ENCODE peak calls at places on chromosomes 11 and 22, in five cellular contexts. B, X, K, D and L are unnamed samples. For H3K36me3, the result is how much of the 10 kb centered on the place peaks cover.

GRCh38 chr11:33040127-33040861 is 922 bp downstream of the TCP11L1 start:
- DNase-seq in X (no peak), B (no peak), K (no peak), D (no peak), L (no peak)

GRCh38 chr11:2989551-2989950 is 2.6 kb downstream of the NAP1L4 start:
- DNase-seq in X (no peak), D (no peak), K (no peak), B (no peak), L (no peak)

GRCh38 chr11:62132188-62132587 is 8.4 kb downstream of the INCENP start:
- DNase-seq in D (no peak), K (no peak), X (no peak), B (no peak), L (no peak)

GRCh38 chr11:82398300-82398815 is 335.3 kb downstream of the FAM181B start:
- DNase-seq in B (no peak), K (no peak), D (no peak), X (no peak), L (no peak)

GRCh38 chr11:58765078-58765477 is 33.3 kb upstream of the GLYAT start:
- DNase-seq in X (no peak), B (no peak), D (no peak), K (no peak), L (no peak)

GRCh38 chr11:30583505-30584280 is 2.5 kb downstream of the MPPED2 start:
- DNase-seq in X (peak), D (peak), B (no peak), K (peak), L (no peak)

GRCh38 chr11:122741613-122742012 is 86.1 kb downstream of the UBASH3B start:
- DNase-seq in K (no peak), B (no peak), X (no peak), D (peak), L (peak)

GRCh38 chr22:40951795-40952602 is 821 bp downstream of the RBX1 start:
- DNase-seq in K (no peak), D (no peak), X (no peak), B (no peak), L (no peak)

GRCh38 chr11:44945639-44946038 is 5.0 kb downstream of the TP53I11 start:
- DNase-seq in X (peak), D (peak), B (no peak), K (no peak), L (no peak)

GRCh38 chr11:48096588-48097525 is 116.5 kb downstream of the PTPRJ start:
- DNase-seq in X (no peak), B (no peak), D (no peak), K (no peak), L (no peak)

GRCh38 chr11:117605331-117605730 is 191.7 kb downstream of the DSCAML1 start:
- DNase-seq in B (no peak), D (no peak), K (no peak), X (no peak), L (no peak)

GRCh38 chr11:33912405-33913361 is 20.8 kb upstream of the LMO2 start:
- DNase-seq in D (no peak), X (no peak), B (no peak), K (no peak), L (peak)

GRCh38 chr11:76173663-76174062 is 32.6 kb downstream of the WNT11 start:
- DNase-seq in X (no peak), D (no peak), K (no peak), B (no peak), L (no peak)

GRCh38 chr11:79466411-79466810 is 25.6 kb upstream of the TENM4 start:
- DNase-seq in D (no peak), X (no peak), B (no peak), K (no peak), L (peak)

GRCh38 chr11:18233912-18234311 is 2.7 kb downstream of the SAA4 start:
- DNase-seq in B (no peak), X (no peak), K (no peak), D (no peak), L (no peak)

GRCh38 chr11:69476715-69477025 is 4.8 kb upstream of the LINC01488 start:
- DNase-seq in D (no peak), X (no peak), B (no peak), K (no peak), L (no peak)

GRCh38 chr11:107665016-107665415 is 46.8 kb downstream of the SLN start:
- DNase-seq in X (no peak), D (no peak), K (no peak), B (no peak), L (no peak)

GRCh38 chr11:3893311-3893710 is 37.8 kb downstream of the STIM1 start:
- DNase-seq in D (no peak), K (no peak), X (no peak), B (no peak), L (no peak)

GRCh38 chr22:39622881-39623367 is 52.4 kb downstream of the CACNA1I start:
- DNase-seq in K (peak), B (peak), X (peak), D (peak), L (peak)

GRCh38 chr22:44203203-44203602 is 22.5 kb downstream of the PARVG start:
- DNase-seq in X (no peak), K (no peak), B (no peak), D (no peak), L (no peak)

GRCh38 chr22:30926706-30927105 is 41.9 kb downstream of the MORC2 start:
- DNase-seq in D (no peak), B (no peak), X (no peak), K (no peak), L (no peak)

GRCh38 chr11:107666911-107667568 is 44.8 kb downstream of the SLN start:
- DNase-seq in B (no peak), K (no peak), X (no peak), D (no peak), L (no peak)

GRCh38 chr11:6632116-6633073 is 13.2 kb upstream of the TPP1 start:
- DNase-seq in B (no peak), D (no peak), X (no peak), K (no peak), L (no peak)

GRCh38 chr22:37258005-37258790 is 14.1 kb upstream of the RAC2 start:
- DNase-seq in D (no peak), X (no peak), K (peak), B (no peak), L (no peak)

GRCh38 chr22:29343313-29343805 is 27.9 kb upstream of the RASL10A start:
- DNase-seq in K (peak), X (peak), D (peak), B (no peak), L (no peak)

DNA sequence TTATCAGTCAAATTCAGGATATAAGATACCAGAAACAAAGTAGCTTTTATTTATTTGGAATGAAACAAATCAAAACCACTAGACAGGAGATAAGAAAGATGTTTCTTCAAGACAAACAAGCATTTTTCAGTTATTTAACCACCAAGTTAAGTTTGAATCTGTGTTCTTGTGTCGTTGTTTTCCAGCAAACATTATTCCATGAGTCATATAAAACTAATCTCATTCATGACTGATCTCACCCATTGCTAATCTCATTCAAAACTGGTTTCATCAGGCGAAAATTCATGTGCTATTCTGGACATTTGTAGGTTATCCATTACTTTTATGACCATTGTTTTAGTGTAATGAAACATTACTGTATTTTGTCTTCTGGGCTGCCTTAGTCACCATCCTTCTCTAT is 221.7 kb downstream of the DDX10 start:
- DNase-seq in D (no peak), K (no peak), B (no peak), X (no peak), L (peak)
- H3K36me3 ChIP-seq in D (under half), K (under half), B (under half), X (under half), L (under half)

GRCh38 chr22:23047265-23047664 is 23.1 kb upstream of the GNAZ start:
- DNase-seq in K (no peak), D (no peak), X (no peak), B (no peak), L (no peak)
- H3K27ac ChIP-seq in K (no peak), D (peak), X (no peak), B (no peak), L (no peak)

GRCh38 chr11:65651589-65652510 is 10.9 kb downstream of the RELA start:
- DNase-seq in B (no peak), X (peak), K (peak), D (peak), L (no peak)

GRCh38 chr11:65652511-65653228 is 10.0 kb downstream of the RELA start:
- DNase-seq in K (peak), D (peak), B (no peak), X (peak), L (peak)

GRCh38 chr11:65655570-65656332 is 7.0 kb downstream of the RELA start:
- DNase-seq in X (peak), D (no peak), K (no peak), B (no peak), L (no peak)

GRCh38 chr11:65654375-65655349 is 8.1 kb downstream of the RELA start:
- DNase-seq in D (no peak), K (peak), B (no peak), X (no peak), L (no peak)

GRCh38 chr11:65653229-65654225 is 9.2 kb downstream of the RELA start:
- DNase-seq in K (peak), X (peak), D (no peak), B (no peak), L (no peak)
- H3K36me3 ChIP-seq in K (half or more), X (under half), D (half or more), B (under half), L (half or more)

GRCh38 chr22:36010913-36011312 is 17.7 kb downstream of the RBFOX2 start:
- DNase-seq in D (no peak), X (no peak), K (no peak), B (no peak), L (peak)
- H3K27ac ChIP-seq in D (peak), X (no peak), K (no peak), B (no peak), L (peak)

DNA sequence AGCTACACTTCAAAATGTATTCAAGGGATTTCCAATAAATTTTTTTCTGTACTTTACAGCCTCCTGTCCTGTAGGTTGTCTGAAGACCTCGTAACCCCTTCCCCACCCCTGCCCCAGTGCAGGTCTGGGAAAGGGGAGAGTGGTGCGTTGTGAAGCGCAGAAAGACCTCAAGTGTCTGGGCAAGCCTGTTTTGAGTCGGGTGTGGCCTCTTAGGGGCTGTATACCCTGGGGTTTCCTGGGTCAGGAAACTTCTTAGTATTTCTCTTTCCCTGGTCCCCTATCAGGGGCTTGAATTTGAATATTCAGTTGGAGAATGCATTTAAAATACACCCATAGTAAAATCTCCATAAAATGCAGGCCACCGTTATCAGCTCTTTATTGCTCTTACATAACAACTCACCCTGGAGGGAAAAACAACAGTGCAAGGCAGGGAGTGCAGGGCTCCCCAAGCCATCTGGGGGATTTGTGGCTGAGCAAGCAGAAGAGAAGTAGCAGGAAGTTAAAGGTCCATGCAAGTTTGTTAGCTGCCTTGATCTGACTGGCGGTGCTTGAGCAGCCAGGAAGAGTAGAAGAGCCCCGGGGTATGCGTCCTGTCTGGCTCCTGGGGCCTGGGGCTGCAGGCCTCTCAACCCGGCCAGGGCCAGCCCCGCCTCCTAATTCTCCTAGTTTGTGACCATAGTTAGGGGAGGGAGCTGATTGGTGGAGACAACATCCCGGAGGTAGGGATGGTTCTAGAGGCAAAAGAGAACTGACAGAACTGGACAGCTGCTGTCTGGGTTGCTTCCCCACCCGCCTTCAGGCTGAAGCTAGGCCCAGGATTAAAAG is 25.7 kb downstream of the ARHGAP1 start:
- DNase-seq in B (no peak), K (peak), D (peak), X (no peak), L (no peak)
- H3K36me3 ChIP-seq in B (under half), K (half or more), D (half or more), X (under half), L (half or more)

DNA sequence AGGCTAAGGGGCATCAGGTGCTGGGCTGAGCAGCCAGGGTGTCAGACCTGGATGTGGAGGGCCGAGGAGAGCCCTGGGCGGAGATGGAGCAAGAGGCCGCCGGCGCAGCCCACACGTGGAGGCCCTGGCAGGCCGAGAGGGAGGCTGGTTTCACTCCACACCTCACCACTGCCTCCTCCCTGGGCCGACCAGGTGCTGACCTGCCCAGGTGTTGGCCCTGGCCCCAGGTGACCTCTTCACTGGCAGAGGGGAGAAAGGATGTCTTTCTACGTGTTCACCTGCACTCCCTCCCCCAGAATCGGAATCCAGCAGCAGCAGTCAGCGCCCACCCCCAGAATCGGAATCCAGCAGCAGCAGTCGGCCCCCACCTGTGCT is 781 bp downstream of the ANO9 start:
- DNase-seq in K (no peak), B (no peak), X (no peak), D (no peak), L (no peak)
- H3K27ac ChIP-seq in K (no peak), B (no peak), X (no peak), D (no peak), L (no peak)